ENCODE peak calls at places on chromosomes 12 and 14, in six cellular contexts. A is heart right ventricle, H is A549, L is PC-3, G is stomach, S is mucosa of descending colon. V is an unnamed sample. For H3K4me1, the result is how much of the 10 kb centered on the place peaks cover.

GRCh38 chr12:105928436-105928835 is 210.3 kb downstream of the NUAK1 start:
- DNase-seq in A (no peak), L (peak), G (peak), H (no peak), S (peak), V (no peak)

GRCh38 chr12:2386566-2386965 is 333.8 kb downstream of the CACNA1C start:
- DNase-seq in G (no peak), A (no peak), H (no peak), S (no peak), L (no peak), V (no peak)

GRCh38 chr14:52356025-52356424 is 41.9 kb downstream of the PTGER2 start:
- DNase-seq in A (no peak), L (peak), H (no peak), G (no peak), S (no peak), V (no peak)

GRCh38 chr12:64627781-64628180 is 17.5 kb downstream of the RASSF3 start:
- DNase-seq in A (no peak), L (no peak), H (no peak), G (no peak), S (no peak), V (no peak)

GRCh38 chr14:54777395-54777794 is 125.2 kb downstream of the GCH1 start:
- DNase-seq in L (no peak), A (no peak), H (no peak), G (no peak), S (no peak), V (no peak)

GRCh38 chr14:69518341-69519101 is 34.0 kb downstream of the PLEKHD1 start:
- DNase-seq in H (no peak), G (no peak), L (no peak), A (no peak), S (no peak), V (no peak)

GRCh38 chr14:50116221-50116956 is at the start of gene VCPKMT:
- DNase-seq in H (peak), S (peak), A (peak), G (peak), L (peak), V (peak)

GRCh38 chr14:54804720-54805060 is 97.9 kb downstream of the GCH1 start:
- DNase-seq in H (no peak), A (no peak), G (no peak), L (no peak), S (no peak), V (no peak)

GRCh38 chr12:71865166-71865713 is 25.7 kb downstream of the TBC1D15 start:
- DNase-seq in S (no peak), L (peak), A (no peak), H (no peak), G (no peak), V (no peak)

GRCh38 chr14:91996951-91997371 is 42.9 kb downstream of the TRIP11 start:
- DNase-seq in S (no peak), L (peak), H (peak), G (no peak), A (no peak), V (no peak)

GRCh38 chr12:118290130-118290529 is 82.6 kb downstream of the TAOK3 start:
- DNase-seq in G (no peak), S (no peak), L (no peak), H (no peak), A (no peak), V (no peak)

GRCh38 chr12:108231909-108232434 is 102.9 kb downstream of the WSCD2 start:
- DNase-seq in H (no peak), G (no peak), A (no peak), S (no peak), L (no peak), V (no peak)

GRCh38 chr12:108826807-108827721 is 30.3 kb downstream of the SSH1 start:
- DNase-seq in S (no peak), A (no peak), H (no peak), G (no peak), L (no peak), V (no peak)

GRCh38 chr12:51923506-51924365 is 16.4 kb downstream of the ACVRL1 start:
- DNase-seq in S (peak), G (peak), H (peak), A (peak), L (peak), V (peak)

GRCh38 chr12:100797246-100797645 is 2.7 kb downstream of the ANO4 start:
- DNase-seq in L (no peak), A (no peak), G (no peak), H (no peak), S (no peak), V (no peak)

GRCh38 chr12:108855284-108856169 is 1.9 kb downstream of the SSH1 start:
- DNase-seq in H (no peak), G (no peak), A (no peak), S (no peak), L (peak), V (no peak)

GRCh38 chr14:31038521-31039166 is 12.5 kb upstream of the STRN3 start:
- DNase-seq in H (no peak), S (no peak), A (no peak), G (no peak), L (no peak), V (no peak)

GRCh38 chr12:124782132-124782531 is 81.5 kb downstream of the SCARB1 start:
- DNase-seq in L (no peak), G (no peak), H (no peak), A (no peak), S (no peak), V (no peak)

GRCh38 chr12:39816671-39817185 is 197.1 kb upstream of the ABCD2 start:
- DNase-seq in L (no peak), H (no peak), G (no peak), A (no peak), S (no peak), V (no peak)

GRCh38 chr12:88181881-88182280 is 39.8 kb downstream of the TMTC3 start:
- DNase-seq in L (no peak), H (no peak), G (no peak), A (no peak), S (no peak), V (no peak)

GRCh38 chr14:22538671-22539228 is 50.3 kb downstream of the DAD1 start:
- DNase-seq in S (no peak), H (no peak), A (no peak), G (no peak), L (no peak), V (no peak)

GRCh38 chr12:130649646-130650045 is 66.5 kb downstream of the RIMBP2 start:
- DNase-seq in S (no peak), L (no peak), A (no peak), H (no peak), G (no peak), V (no peak)

GRCh38 chr14:83217492-83217891 is 1683.8 kb upstream of the SEL1L start:
- DNase-seq in L (peak), G (no peak), S (no peak), A (no peak), H (no peak), V (no peak)

GRCh38 chr14:99100871-99101270 is 171.1 kb downstream of the BCL11B start:
- DNase-seq in A (no peak), G (no peak), S (no peak), L (no peak), H (no peak), V (no peak)

GRCh38 chr12:31740618-31741017 is 11.8 kb upstream of the AMN1 start:
- DNase-seq in L (no peak), G (no peak), A (no peak), H (no peak), S (no peak), V (no peak)

GRCh38 chr14:50335389-50335788 is 23.3 kb downstream of the DMAC2L start:
- DNase-seq in G (no peak), A (peak), L (no peak), S (peak), H (no peak), V (no peak)

GRCh38 chr14:52277552-52277951 is 10.1 kb downstream of the PTGDR start:
- DNase-seq in S (no peak), G (no peak), A (no peak), H (no peak), L (peak), V (no peak)

GRCh38 chr12:81627336-81628189 is 131.6 kb downstream of the PPFIA2 start:
- DNase-seq in A (no peak), S (no peak), G (no peak), H (peak), L (peak), V (no peak)

GRCh38 chr12:14773685-14774073 is 29.6 kb downstream of the WBP11 start:
- DNase-seq in L (peak), G (no peak), A (no peak), H (peak), S (peak), V (peak)

GRCh38 chr14:94042433-94043091 is 16.4 kb downstream of the OTUB2 start:
- DNase-seq in H (no peak), G (no peak), S (peak), L (no peak), A (no peak), V (no peak)

GRCh38 chr14:61403411-61403810 is 82.0 kb downstream of the PRKCH start:
- DNase-seq in H (no peak), A (no peak), G (no peak), S (no peak), L (no peak), V (no peak)

GRCh38 chr14:69261761-69262331 is 1.9 kb downstream of the GALNT16 start:
- DNase-seq in A (peak), G (no peak), L (no peak), H (no peak), S (no peak), V (no peak)

GRCh38 chr12:118302053-118302452 is 70.7 kb downstream of the TAOK3 start:
- DNase-seq in A (no peak), G (no peak), H (no peak), S (no peak), L (peak), V (no peak)

GRCh38 chr12:65205886-65206285 is 36.5 kb downstream of the LEMD3 start:
- DNase-seq in L (no peak), H (no peak), G (no peak), A (no peak), S (no peak), V (no peak)

GRCh38 chr12:90801776-90802175 is 153.2 kb downstream of the CCER1 start:
- DNase-seq in L (peak), A (no peak), G (no peak), S (no peak), H (no peak), V (no peak)

GRCh38 chr12:56078931-56079728 is 835 bp upstream of the ERBB3 start:
- DNase-seq in H (peak), G (peak), A (peak), S (peak), L (peak), V (peak)

GRCh38 chr12:92029902-92030586 is 115.6 kb downstream of the BTG1 start:
- DNase-seq in G (no peak), L (no peak), H (no peak), A (no peak), S (no peak), V (no peak)

GRCh38 chr12:95605087-95605486 is 53.8 kb upstream of the USP44 start:
- DNase-seq in L (peak), S (no peak), H (no peak), A (no peak), G (no peak), V (no peak)

GRCh38 chr12:95607642-95608041 is 56.4 kb upstream of the USP44 start:
- DNase-seq in G (no peak), L (no peak), S (no peak), A (no peak), H (no peak), V (no peak)

GRCh38 chr12:95605875-95606274 is 54.6 kb upstream of the USP44 start:
- DNase-seq in S (no peak), A (no peak), G (no peak), H (no peak), L (peak), V (no peak)

GRCh38 chr12:95611676-95612309 is 60.5 kb upstream of the USP44 start:
- DNase-seq in S (no peak), H (no peak), L (peak), A (no peak), G (no peak), V (no peak)

GRCh38 chr12:95608252-95609033 is 57.2 kb upstream of the USP44 start:
- DNase-seq in G (peak), S (no peak), A (peak), L (peak), H (peak), V (peak)
- H3K4me1 ChIP-seq in G (under half), S (under half), A (under half), L (half or more), H (under half), V (under half)

GRCh38 chr14:101726295-101726953 is 35.1 kb upstream of the PPP2R5C start:
- DNase-seq in G (no peak), L (no peak), S (no peak), H (no peak), A (no peak), V (no peak)
- H3K4me1 ChIP-seq in G (under half), L (under half), S (under half), H (under half), A (under half), V (under half)

GRCh38 chr12:11756523-11756922 is 107.0 kb downstream of the ETV6 start:
- DNase-seq in L (no peak), S (no peak), H (no peak), G (no peak), A (no peak), V (no peak)

GRCh38 chr12:11755311-11755930 is 105.9 kb downstream of the ETV6 start:
- DNase-seq in A (no peak), G (no peak), L (no peak), S (no peak), H (no peak), V (no peak)

GRCh38 chr12:11757095-11757494 is 107.6 kb downstream of the ETV6 start:
- DNase-seq in L (no peak), G (no peak), H (no peak), A (no peak), S (no peak), V (no peak)

GRCh38 chr12:11757531-11757930 is 108.1 kb downstream of the ETV6 start:
- DNase-seq in A (no peak), S (no peak), G (no peak), H (no peak), L (no peak), V (no peak)

GRCh38 chr12:11756022-11756421 is 106.5 kb downstream of the ETV6 start:
- DNase-seq in L (no peak), H (no peak), A (peak), S (no peak), G (no peak), V (no peak)
- H3K4me1 ChIP-seq in L (under half), H (under half), A (half or more), S (under half), G (under half), V (under half)

DNA sequence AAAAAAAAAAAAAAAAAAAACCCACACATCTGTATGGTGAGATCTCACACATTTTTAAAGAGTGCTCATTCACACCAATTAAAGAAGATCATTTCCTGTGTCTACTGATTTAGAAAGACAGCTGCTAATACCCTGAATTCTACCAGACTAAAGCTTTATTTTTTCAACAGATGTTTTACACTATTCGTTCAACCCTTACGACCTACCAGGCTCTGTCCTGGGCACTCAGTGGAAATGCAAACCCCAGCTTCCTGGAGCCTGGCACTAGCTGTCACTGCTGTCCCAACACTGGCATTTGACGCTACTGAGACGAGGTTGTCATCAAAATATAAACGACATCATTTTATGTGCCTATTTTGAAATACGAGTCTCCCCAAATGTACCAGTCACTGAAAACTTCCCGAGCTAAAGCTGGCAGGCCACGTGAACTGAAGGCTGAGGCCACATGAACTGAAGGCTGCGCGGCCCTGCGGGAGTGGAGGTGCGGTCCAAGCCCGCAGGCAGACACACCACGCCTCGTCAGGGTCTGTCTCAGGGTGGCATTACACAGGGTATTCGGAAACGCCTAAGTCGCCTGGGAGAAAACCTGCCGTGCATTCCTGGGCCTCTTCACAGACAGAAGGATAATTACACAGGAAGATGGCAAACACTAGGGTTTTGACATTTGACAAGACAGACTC is 27.2 kb downstream of the SLC15A4 start:
- DNase-seq in A (no peak), H (no peak), G (no peak), L (no peak), S (no peak), V (peak)
- H3K4me1 ChIP-seq in A (under half), H (under half), G (under half), L (under half), S (under half), V (under half)

DNA sequence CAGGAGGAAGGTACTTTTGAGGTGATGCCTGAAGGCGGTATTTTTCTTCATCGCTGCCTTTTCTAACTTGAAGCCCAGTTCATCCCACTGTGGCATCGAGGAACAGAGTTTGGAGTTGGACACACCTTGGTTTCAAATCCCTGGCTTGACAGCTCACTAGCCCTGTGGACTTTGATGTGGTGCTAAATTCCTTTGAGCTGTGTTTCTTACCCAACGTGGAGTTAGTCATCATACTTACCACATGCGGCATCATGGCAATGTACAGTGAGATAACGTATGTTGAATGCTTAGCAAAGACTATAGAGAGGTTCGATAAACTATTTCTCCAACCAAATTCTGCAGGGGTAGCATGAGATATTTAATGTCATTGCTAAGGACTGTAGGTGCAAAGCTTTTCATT is 3.4 kb downstream of the PLEKHG3 start:
- DNase-seq in A (no peak), S (no peak), H (peak), G (no peak), L (peak), V (no peak)
- H3K4me1 ChIP-seq in A (half or more), S (under half), H (half or more), G (under half), L (half or more), V (under half)

V was measured in gastrocnemius medialis.